ENCODE peak calls at places on chromosome 9, in nine cellular contexts. One of them, this sample, is unnamed.

GRCh38 chr9:112020680-112021596 is 124.3 kb downstream of the UGCG start:
- DNase-seq in T-helper 17 cell: no peak
- DNase-seq in upper lobe of right lung: no peak
- DNase-seq in GM04504: peak
- DNase-seq in immature natural killer cell: no peak
- DNase-seq in NCI-H1048: no peak
- DNase-seq in C1 segment of cervical spinal cord: no peak
- DNase-seq in fibroblast of mammary gland: peak
- DNase-seq in NCI-H510A treated with DMSO at 0.1 percent for 48 hours: no peak
- DNase-seq in this sample: no peak

GRCh38 chr9:114302727-114303126 is 20.2 kb upstream of the ORM1 start:
- DNase-seq in NCI-H1048: no peak
- DNase-seq in immature natural killer cell: no peak
- DNase-seq in T-helper 17 cell: no peak
- DNase-seq in GM04504: no peak
- DNase-seq in fibroblast of mammary gland: no peak
- DNase-seq in upper lobe of right lung: peak
- DNase-seq in C1 segment of cervical spinal cord: no peak
- DNase-seq in NCI-H510A treated with DMSO at 0.1 percent for 48 hours: no peak
- DNase-seq in this sample: no peak

GRCh38 chr9:134634667-134635230 is 6.9 kb upstream of the COL5A1 start:
- DNase-seq in NCI-H510A treated with DMSO at 0.1 percent for 48 hours: no peak
- DNase-seq in NCI-H1048: no peak
- DNase-seq in upper lobe of right lung: peak
- DNase-seq in fibroblast of mammary gland: no peak
- DNase-seq in C1 segment of cervical spinal cord: no peak
- DNase-seq in GM04504: no peak
- DNase-seq in T-helper 17 cell: no peak
- DNase-seq in immature natural killer cell: no peak
- DNase-seq in this sample: no peak

GRCh38 chr9:130155647-130156046 is 16.6 kb upstream of the NCS1 start:
- DNase-seq in NCI-H510A treated with DMSO at 0.1 percent for 48 hours: no peak
- DNase-seq in immature natural killer cell: no peak
- DNase-seq in GM04504: no peak
- DNase-seq in C1 segment of cervical spinal cord: no peak
- DNase-seq in upper lobe of right lung: no peak
- DNase-seq in fibroblast of mammary gland: no peak
- DNase-seq in NCI-H1048: no peak
- DNase-seq in T-helper 17 cell: no peak
- DNase-seq in this sample: no peak

GRCh38 chr9:113376634-113377531 is at the start of gene HDHD3:
- DNase-seq in immature natural killer cell: peak
- DNase-seq in NCI-H1048: peak
- DNase-seq in upper lobe of right lung: peak
- DNase-seq in GM04504: no peak
- DNase-seq in T-helper 17 cell: peak
- DNase-seq in NCI-H510A treated with DMSO at 0.1 percent for 48 hours: peak
- DNase-seq in C1 segment of cervical spinal cord: peak
- DNase-seq in fibroblast of mammary gland: peak
- DNase-seq in this sample: peak

GRCh38 chr9:90964101-90965020 is 162.7 kb downstream of the SYK start:
- DNase-seq in upper lobe of right lung: peak
- DNase-seq in immature natural killer cell: no peak
- DNase-seq in T-helper 17 cell: no peak
- DNase-seq in fibroblast of mammary gland: no peak
- DNase-seq in NCI-H1048: no peak
- DNase-seq in C1 segment of cervical spinal cord: no peak
- DNase-seq in NCI-H510A treated with DMSO at 0.1 percent for 48 hours: peak
- DNase-seq in GM04504: no peak
- DNase-seq in this sample: no peak

GRCh38 chr9:132169672-132170392 is 8.0 kb downstream of the NTNG2 start:
- DNase-seq in NCI-H1048: no peak
- DNase-seq in GM04504: no peak
- DNase-seq in T-helper 17 cell: peak
- DNase-seq in upper lobe of right lung: peak
- DNase-seq in fibroblast of mammary gland: peak
- DNase-seq in immature natural killer cell: peak
- DNase-seq in C1 segment of cervical spinal cord: peak
- DNase-seq in NCI-H510A treated with DMSO at 0.1 percent for 48 hours: peak
- DNase-seq in this sample: peak

GRCh38 chr9:20319641-20320337 is 302.5 kb downstream of the MLLT3 start:
- DNase-seq in T-helper 17 cell: no peak
- DNase-seq in NCI-H1048: no peak
- DNase-seq in immature natural killer cell: no peak
- DNase-seq in upper lobe of right lung: no peak
- DNase-seq in GM04504: no peak
- DNase-seq in fibroblast of mammary gland: peak
- DNase-seq in NCI-H510A treated with DMSO at 0.1 percent for 48 hours: peak
- DNase-seq in C1 segment of cervical spinal cord: no peak
- DNase-seq in this sample: peak

GRCh38 chr9:134434896-134435506 is 108.7 kb downstream of the RXRA start:
- DNase-seq in T-helper 17 cell: no peak
- DNase-seq in NCI-H1048: peak
- DNase-seq in upper lobe of right lung: peak
- DNase-seq in fibroblast of mammary gland: peak
- DNase-seq in GM04504: peak
- DNase-seq in NCI-H510A treated with DMSO at 0.1 percent for 48 hours: peak
- DNase-seq in immature natural killer cell: no peak
- DNase-seq in C1 segment of cervical spinal cord: peak
- DNase-seq in this sample: peak

GRCh38 chr9:95425910-95426551 is 90.7 kb downstream of the PTCH1 start:
- DNase-seq in NCI-H510A treated with DMSO at 0.1 percent for 48 hours: peak
- DNase-seq in C1 segment of cervical spinal cord: no peak
- DNase-seq in NCI-H1048: no peak
- DNase-seq in immature natural killer cell: no peak
- DNase-seq in fibroblast of mammary gland: peak
- DNase-seq in upper lobe of right lung: no peak
- DNase-seq in T-helper 17 cell: no peak
- DNase-seq in GM04504: no peak
- DNase-seq in this sample: no peak

GRCh38 chr9:36867672-36868471 is 166.2 kb downstream of the PAX5 start:
- DNase-seq in T-helper 17 cell: no peak
- DNase-seq in fibroblast of mammary gland: no peak
- DNase-seq in GM04504: no peak
- DNase-seq in NCI-H510A treated with DMSO at 0.1 percent for 48 hours: peak
- DNase-seq in C1 segment of cervical spinal cord: no peak
- DNase-seq in upper lobe of right lung: peak
- DNase-seq in NCI-H1048: no peak
- DNase-seq in immature natural killer cell: no peak
- DNase-seq in this sample: peak

GRCh38 chr9:90726215-90726614 is 75.4 kb upstream of the SYK start:
- DNase-seq in fibroblast of mammary gland: no peak
- DNase-seq in T-helper 17 cell: no peak
- DNase-seq in upper lobe of right lung: no peak
- DNase-seq in GM04504: no peak
- DNase-seq in C1 segment of cervical spinal cord: no peak
- DNase-seq in immature natural killer cell: no peak
- DNase-seq in NCI-H510A treated with DMSO at 0.1 percent for 48 hours: no peak
- DNase-seq in NCI-H1048: no peak
- DNase-seq in this sample: no peak

GRCh38 chr9:93123561-93124283 is 10.3 kb downstream of the NINJ1 start:
- DNase-seq in GM04504: no peak
- DNase-seq in immature natural killer cell: peak
- DNase-seq in fibroblast of mammary gland: no peak
- DNase-seq in NCI-H1048: no peak
- DNase-seq in C1 segment of cervical spinal cord: no peak
- DNase-seq in NCI-H510A treated with DMSO at 0.1 percent for 48 hours: no peak
- DNase-seq in upper lobe of right lung: peak
- DNase-seq in T-helper 17 cell: no peak
- DNase-seq in this sample: no peak

GRCh38 chr9:136885950-136886578 is at the start of gene TRAF2:
- DNase-seq in NCI-H510A treated with DMSO at 0.1 percent for 48 hours: peak
- DNase-seq in C1 segment of cervical spinal cord: peak
- DNase-seq in NCI-H1048: peak
- DNase-seq in fibroblast of mammary gland: peak
- DNase-seq in immature natural killer cell: peak
- DNase-seq in T-helper 17 cell: peak
- DNase-seq in upper lobe of right lung: peak
- DNase-seq in GM04504: peak
- DNase-seq in this sample: peak

GRCh38 chr9:35490155-35490909 is 421 bp downstream of the RUSC2 start:
- DNase-seq in GM04504: no peak
- DNase-seq in immature natural killer cell: no peak
- DNase-seq in fibroblast of mammary gland: no peak
- DNase-seq in T-helper 17 cell: no peak
- DNase-seq in upper lobe of right lung: no peak
- DNase-seq in C1 segment of cervical spinal cord: peak
- DNase-seq in NCI-H510A treated with DMSO at 0.1 percent for 48 hours: peak
- DNase-seq in NCI-H1048: no peak
- DNase-seq in this sample: no peak

GRCh38 chr9:134993996-134994720 is 76.4 kb upstream of the FCN1 start:
- DNase-seq in upper lobe of right lung: peak
- DNase-seq in T-helper 17 cell: no peak
- DNase-seq in fibroblast of mammary gland: no peak
- DNase-seq in NCI-H1048: no peak
- DNase-seq in NCI-H510A treated with DMSO at 0.1 percent for 48 hours: no peak
- DNase-seq in immature natural killer cell: no peak
- DNase-seq in C1 segment of cervical spinal cord: no peak
- DNase-seq in GM04504: no peak
- DNase-seq in this sample: no peak

GRCh38 chr9:20538092-20538491 is 84.2 kb downstream of the MLLT3 start:
- DNase-seq in immature natural killer cell: no peak
- DNase-seq in C1 segment of cervical spinal cord: no peak
- DNase-seq in NCI-H510A treated with DMSO at 0.1 percent for 48 hours: no peak
- DNase-seq in GM04504: no peak
- DNase-seq in NCI-H1048: no peak
- DNase-seq in upper lobe of right lung: no peak
- DNase-seq in T-helper 17 cell: no peak
- DNase-seq in fibroblast of mammary gland: no peak
- DNase-seq in this sample: no peak

GRCh38 chr9:98811051-98811650 is 3.7 kb downstream of the GALNT12 start:
- DNase-seq in fibroblast of mammary gland: peak
- DNase-seq in C1 segment of cervical spinal cord: no peak
- DNase-seq in immature natural killer cell: no peak
- DNase-seq in T-helper 17 cell: no peak
- DNase-seq in NCI-H510A treated with DMSO at 0.1 percent for 48 hours: no peak
- DNase-seq in GM04504: peak
- DNase-seq in upper lobe of right lung: no peak
- DNase-seq in NCI-H1048: no peak
- DNase-seq in this sample: no peak

GRCh38 chr9:23464275-23464674 is 361.8 kb downstream of the ELAVL2 start:
- DNase-seq in immature natural killer cell: no peak
- DNase-seq in NCI-H1048: no peak
- DNase-seq in GM04504: no peak
- DNase-seq in NCI-H510A treated with DMSO at 0.1 percent for 48 hours: no peak
- DNase-seq in T-helper 17 cell: no peak
- DNase-seq in C1 segment of cervical spinal cord: no peak
- DNase-seq in upper lobe of right lung: no peak
- DNase-seq in fibroblast of mammary gland: no peak
- DNase-seq in this sample: no peak

GRCh38 chr9:128081052-128081451 is 13.0 kb downstream of the SLC25A25 start:
- DNase-seq in fibroblast of mammary gland: peak
- DNase-seq in C1 segment of cervical spinal cord: no peak
- DNase-seq in NCI-H510A treated with DMSO at 0.1 percent for 48 hours: peak
- DNase-seq in upper lobe of right lung: no peak
- DNase-seq in immature natural killer cell: no peak
- DNase-seq in NCI-H1048: no peak
- DNase-seq in GM04504: peak
- DNase-seq in T-helper 17 cell: no peak
- DNase-seq in this sample: no peak

GRCh38 chr9:135258461-135258860 is 171.0 kb downstream of the OLFM1 start:
- DNase-seq in C1 segment of cervical spinal cord: no peak
- DNase-seq in T-helper 17 cell: no peak
- DNase-seq in GM04504: no peak
- DNase-seq in NCI-H510A treated with DMSO at 0.1 percent for 48 hours: no peak
- DNase-seq in NCI-H1048: no peak
- DNase-seq in fibroblast of mammary gland: no peak
- DNase-seq in upper lobe of right lung: no peak
- DNase-seq in immature natural killer cell: no peak
- DNase-seq in this sample: no peak

GRCh38 chr9:73441890-73442818 is 290.5 kb downstream of the ANXA1 start:
- DNase-seq in C1 segment of cervical spinal cord: no peak
- DNase-seq in immature natural killer cell: no peak
- DNase-seq in fibroblast of mammary gland: peak
- DNase-seq in T-helper 17 cell: no peak
- DNase-seq in upper lobe of right lung: no peak
- DNase-seq in NCI-H1048: no peak
- DNase-seq in GM04504: peak
- DNase-seq in NCI-H510A treated with DMSO at 0.1 percent for 48 hours: no peak
- DNase-seq in this sample: no peak

GRCh38 chr9:120775859-120776258 is 17.4 kb downstream of the FBXW2 start:
- DNase-seq in immature natural killer cell: no peak
- DNase-seq in NCI-H1048: no peak
- DNase-seq in NCI-H510A treated with DMSO at 0.1 percent for 48 hours: no peak
- DNase-seq in upper lobe of right lung: no peak
- DNase-seq in C1 segment of cervical spinal cord: no peak
- DNase-seq in fibroblast of mammary gland: no peak
- DNase-seq in T-helper 17 cell: no peak
- DNase-seq in GM04504: no peak
- DNase-seq in this sample: no peak

GRCh38 chr9:120980951-120981350 is 54.4 kb upstream of the TRAF1 start:
- DNase-seq in upper lobe of right lung: no peak
- DNase-seq in T-helper 17 cell: no peak
- DNase-seq in NCI-H1048: no peak
- DNase-seq in C1 segment of cervical spinal cord: no peak
- DNase-seq in NCI-H510A treated with DMSO at 0.1 percent for 48 hours: peak
- DNase-seq in fibroblast of mammary gland: no peak
- DNase-seq in immature natural killer cell: no peak
- DNase-seq in GM04504: no peak
- DNase-seq in this sample: no peak

GRCh38 chr9:2072752-2073405 is 57.7 kb downstream of the SMARCA2 start:
- DNase-seq in T-helper 17 cell: no peak
- DNase-seq in immature natural killer cell: no peak
- DNase-seq in GM04504: no peak
- DNase-seq in upper lobe of right lung: no peak
- DNase-seq in C1 segment of cervical spinal cord: no peak
- DNase-seq in NCI-H1048: no peak
- DNase-seq in fibroblast of mammary gland: no peak
- DNase-seq in NCI-H510A treated with DMSO at 0.1 percent for 48 hours: no peak
- DNase-seq in this sample: no peak

GRCh38 chr9:99039388-99040182 is 65.3 kb upstream of the TGFBR1 start:
- DNase-seq in NCI-H1048: no peak
- DNase-seq in T-helper 17 cell: no peak
- DNase-seq in C1 segment of cervical spinal cord: no peak
- DNase-seq in immature natural killer cell: no peak
- DNase-seq in upper lobe of right lung: no peak
- DNase-seq in fibroblast of mammary gland: peak
- DNase-seq in NCI-H510A treated with DMSO at 0.1 percent for 48 hours: no peak
- DNase-seq in GM04504: no peak
- DNase-seq in this sample: no peak

GRCh38 chr9:136551401-136552116 is 5.7 kb upstream of the NOTCH1 start:
- DNase-seq in upper lobe of right lung: no peak
- DNase-seq in NCI-H510A treated with DMSO at 0.1 percent for 48 hours: no peak
- DNase-seq in GM04504: peak
- DNase-seq in T-helper 17 cell: no peak
- DNase-seq in NCI-H1048: no peak
- DNase-seq in C1 segment of cervical spinal cord: no peak
- DNase-seq in fibroblast of mammary gland: peak
- DNase-seq in immature natural killer cell: no peak
- DNase-seq in this sample: no peak

GRCh38 chr9:127927457-127928231 is 2.9 kb downstream of the PIP5KL1 start:
- DNase-seq in upper lobe of right lung: peak
- DNase-seq in T-helper 17 cell: peak
- DNase-seq in GM04504: no peak
- DNase-seq in immature natural killer cell: peak
- DNase-seq in fibroblast of mammary gland: no peak
- DNase-seq in C1 segment of cervical spinal cord: no peak
- DNase-seq in NCI-H510A treated with DMSO at 0.1 percent for 48 hours: peak
- DNase-seq in NCI-H1048: peak
- DNase-seq in this sample: peak

GRCh38 chr9:137286980-137287383 is 9.5 kb downstream of the TOR4A start:
- DNase-seq in GM04504: no peak
- DNase-seq in upper lobe of right lung: peak
- DNase-seq in NCI-H510A treated with DMSO at 0.1 percent for 48 hours: peak
- DNase-seq in immature natural killer cell: no peak
- DNase-seq in T-helper 17 cell: no peak
- DNase-seq in fibroblast of mammary gland: peak
- DNase-seq in NCI-H1048: no peak
- DNase-seq in C1 segment of cervical spinal cord: no peak
- DNase-seq in this sample: peak

GRCh38 chr9:93166699-93167098 is 17.2 kb upstream of the WNK2 start:
- DNase-seq in fibroblast of mammary gland: no peak
- DNase-seq in NCI-H510A treated with DMSO at 0.1 percent for 48 hours: no peak
- DNase-seq in T-helper 17 cell: no peak
- DNase-seq in C1 segment of cervical spinal cord: no peak
- DNase-seq in upper lobe of right lung: no peak
- DNase-seq in immature natural killer cell: no peak
- DNase-seq in GM04504: no peak
- DNase-seq in NCI-H1048: no peak
- DNase-seq in this sample: no peak